ENCODE peak calls at places on chromosomes 13 and 19, in four cellular contexts. L, Y, E and T are unnamed samples.

GRCh38 chr13:70994204-70994603 is 872.8 kb downstream of the DACH1 start:
- DNase-seq in E (no peak), Y (no peak), L (no peak), T (no peak)

GRCh38 chr19:45575216-45575615 is 9.4 kb downstream of the OPA3 start:
- DNase-seq in E (no peak), Y (no peak), L (no peak), T (no peak)

GRCh38 chr13:52399037-52399436 is 6.9 kb downstream of the THSD1 start:
- DNase-seq in Y (no peak), E (no peak), L (no peak), T (peak)

GRCh38 chr19:14197882-14198281 is 8.1 kb downstream of the ADGRL1 start:
- DNase-seq in Y (no peak), L (no peak), E (no peak), T (no peak)

GRCh38 chr19:45455707-45456499 is 11.9 kb upstream of the FOSB start:
- DNase-seq in E (peak), L (no peak), Y (no peak), T (no peak)

GRCh38 chr13:94595006-94595942 is 678 bp downstream of the TGDS start:
- DNase-seq in L (no peak), Y (no peak), E (peak), T (no peak)

GRCh38 chr13:101452519-101453485 is at the start of gene ITGBL1:
- DNase-seq in L (no peak), Y (no peak), E (peak), T (no peak)

GRCh38 chr19:43532571-43532961 is 422 bp upstream of the ZNF575 start:
- DNase-seq in Y (no peak), E (peak), L (no peak), T (no peak)

GRCh38 chr13:51221674-51222509 is at the start of gene FAM124A:
- DNase-seq in E (peak), L (no peak), Y (peak), T (peak)

GRCh38 chr13:114194853-114195252 is 15.8 kb downstream of the CFAP97D2 start:
- DNase-seq in E (no peak), L (no peak), Y (no peak), T (no peak)

GRCh38 chr13:35534343-35534742 is 57.9 kb upstream of the MAB21L1 start:
- DNase-seq in Y (no peak), L (no peak), E (no peak), T (no peak)

GRCh38 chr19:48359123-48359522 is 4.6 kb downstream of the TMEM143 start:
- DNase-seq in Y (no peak), L (no peak), E (no peak), T (no peak)